ENCODE peak calls at places on chromosomes 11 and 22, in nine cellular contexts. G, D, Z, X, I, A, M, P and U are unnamed samples.

GRCh38 chr11:20647976-20648565 is 21.3 kb upstream of the NELL1 start:
- DNase-seq in G (peak; percentile 39), D (peak; percentile 56), Z (no peak), X (peak; percentile 18), I (peak; percentile 10), A (peak; percentile 36), M (no peak), P (no peak), U (peak; percentile 20)

GRCh38 chr11:35159111-35159510 is 20.1 kb downstream of the CD44 start:
- DNase-seq in G (no peak), D (no peak), Z (no peak), X (no peak), I (no peak), A (no peak), M (no peak), P (no peak), U (no peak)

GRCh38 chr11:1776331-1776851 is 12.7 kb upstream of the CTSD start:
- DNase-seq in G (no peak), D (no peak), Z (no peak), X (no peak), I (no peak), A (no peak), M (no peak), P (no peak), U (no peak)

GRCh38 chr11:26792956-26793355 is 71.1 kb upstream of the SLC5A12 start:
- DNase-seq in G (no peak), D (no peak), Z (no peak), X (no peak), I (no peak), A (no peak), M (no peak), P (no peak), U (no peak)

GRCh38 chr11:46672381-46672839 is 28.0 kb downstream of the ARHGAP1 start:
- DNase-seq in G (no peak), D (no peak), Z (no peak), X (no peak), I (no peak), A (no peak), M (no peak), P (no peak), U (no peak)

GRCh38 chr22:37046589-37046988 is 5.0 kb upstream of the KCTD17 start:
- DNase-seq in G (no peak), D (no peak), Z (no peak), X (no peak), I (no peak), A (no peak), M (no peak), P (no peak), U (no peak)

GRCh38 chr11:9936754-9937153 is 272.9 kb downstream of the SWAP70 start:
- DNase-seq in G (no peak), D (no peak), Z (no peak), X (no peak), I (no peak), A (no peak), M (no peak), P (no peak), U (no peak)

GRCh38 chr11:129143335-129143734 is 48.8 kb downstream of the ARHGAP32 start:
- DNase-seq in G (peak; percentile 54), D (no peak), Z (no peak), X (no peak), I (no peak), A (peak; percentile 14), M (no peak), P (no peak), U (no peak)

GRCh38 chr22:45583504-45583903 is 80.8 kb downstream of the FBLN1 start:
- DNase-seq in G (no peak), D (no peak), Z (no peak), X (no peak), I (no peak), A (no peak), M (no peak), P (no peak), U (peak; percentile 55)